ENCODE peak calls at places on chromosomes 7 and 10, in seven cellular contexts. One of them, this sample, is unnamed.

GRCh38 chr7:30225863-30226361 is 58.5 kb upstream of the ZNRF2 start:
- DNase-seq in IMR-90: peak; percentile 8
- DNase-seq in neuronal stem cell: no peak
- DNase-seq in mammary epithelial cell: peak; percentile 97
- DNase-seq in fibroblast of lung: peak; percentile 64
- DNase-seq in astrocyte: peak; percentile 82
- DNase-seq in endothelial cell of umbilical vein: peak; percentile 56
- DNase-seq in this sample: no peak

GRCh38 chr7:85090138-85090537 is 96.7 kb downstream of the SEMA3D start:
- DNase-seq in IMR-90: no peak
- DNase-seq in neuronal stem cell: no peak
- DNase-seq in mammary epithelial cell: no peak
- DNase-seq in fibroblast of lung: no peak
- DNase-seq in astrocyte: no peak
- DNase-seq in endothelial cell of umbilical vein: no peak
- DNase-seq in this sample: no peak

GRCh38 chr7:137890449-137890916 is 43.7 kb upstream of the DGKI start:
- DNase-seq in IMR-90: no peak
- DNase-seq in neuronal stem cell: no peak
- DNase-seq in mammary epithelial cell: no peak
- DNase-seq in fibroblast of lung: no peak
- DNase-seq in astrocyte: no peak
- DNase-seq in endothelial cell of umbilical vein: no peak
- DNase-seq in this sample: no peak

GRCh38 chr10:15585303-15585715 is 134.4 kb downstream of the ITGA8 start:
- DNase-seq in IMR-90: peak; percentile 19
- DNase-seq in neuronal stem cell: peak; percentile 74
- DNase-seq in mammary epithelial cell: peak; percentile 20
- DNase-seq in fibroblast of lung: peak; percentile 62
- DNase-seq in astrocyte: no peak
- DNase-seq in endothelial cell of umbilical vein: peak; percentile 80
- DNase-seq in this sample: peak; percentile 92

GRCh38 chr10:90845726-90846125 is 12.1 kb downstream of the HTR7 start:
- DNase-seq in IMR-90: no peak
- DNase-seq in neuronal stem cell: no peak
- DNase-seq in mammary epithelial cell: no peak
- DNase-seq in fibroblast of lung: no peak
- DNase-seq in astrocyte: no peak
- DNase-seq in endothelial cell of umbilical vein: no peak
- DNase-seq in this sample: no peak

GRCh38 chr7:44980393-44981034 is 1.7 kb upstream of the MYO1G start:
- DNase-seq in IMR-90: peak; percentile 83
- DNase-seq in neuronal stem cell: no peak
- DNase-seq in mammary epithelial cell: no peak
- DNase-seq in fibroblast of lung: peak; percentile 86
- DNase-seq in astrocyte: peak; percentile 77
- DNase-seq in endothelial cell of umbilical vein: no peak
- DNase-seq in this sample: peak; percentile 44

GRCh38 chr10:9038146-9038714 is 983.7 kb downstream of the GATA3 start:
- DNase-seq in IMR-90: no peak
- DNase-seq in neuronal stem cell: no peak
- DNase-seq in mammary epithelial cell: peak; percentile 37
- DNase-seq in fibroblast of lung: no peak
- DNase-seq in astrocyte: peak; percentile 1
- DNase-seq in endothelial cell of umbilical vein: no peak
- DNase-seq in this sample: no peak

GRCh38 chr10:25176421-25176968 is 1.7 kb downstream of the GPR158 start:
- DNase-seq in IMR-90: no peak
- DNase-seq in neuronal stem cell: no peak
- DNase-seq in mammary epithelial cell: no peak
- DNase-seq in fibroblast of lung: no peak
- DNase-seq in astrocyte: no peak
- DNase-seq in endothelial cell of umbilical vein: no peak
- DNase-seq in this sample: peak; percentile 82

GRCh38 chr7:141115949-141116348 is 42.1 kb downstream of the TMEM178B start:
- DNase-seq in IMR-90: no peak
- DNase-seq in neuronal stem cell: no peak
- DNase-seq in mammary epithelial cell: no peak
- DNase-seq in fibroblast of lung: no peak
- DNase-seq in astrocyte: no peak
- DNase-seq in endothelial cell of umbilical vein: no peak
- DNase-seq in this sample: no peak

GRCh38 chr10:34911661-34912205 is 96.6 kb upstream of the PARD3 start:
- DNase-seq in IMR-90: peak; percentile 29
- DNase-seq in neuronal stem cell: no peak
- DNase-seq in mammary epithelial cell: no peak
- DNase-seq in fibroblast of lung: no peak
- DNase-seq in astrocyte: no peak
- DNase-seq in endothelial cell of umbilical vein: no peak
- DNase-seq in this sample: no peak

GRCh38 chr7:116122972-116123595 is 87.3 kb upstream of the TES start:
- DNase-seq in IMR-90: peak; percentile 66
- DNase-seq in neuronal stem cell: no peak
- DNase-seq in mammary epithelial cell: peak; percentile 24
- DNase-seq in fibroblast of lung: peak; percentile 76
- DNase-seq in astrocyte: peak; percentile 30
- DNase-seq in endothelial cell of umbilical vein: peak; percentile 55
- DNase-seq in this sample: no peak

GRCh38 chr7:151138541-151138910 is 29.0 kb downstream of the GBX1 start:
- DNase-seq in IMR-90: no peak
- DNase-seq in neuronal stem cell: no peak
- DNase-seq in mammary epithelial cell: no peak
- DNase-seq in fibroblast of lung: no peak
- DNase-seq in astrocyte: no peak
- DNase-seq in endothelial cell of umbilical vein: no peak
- DNase-seq in this sample: peak; percentile 86

GRCh38 chr10:118504044-118504944 is 91.2 kb downstream of the PRLHR start:
- DNase-seq in IMR-90: peak; percentile 3
- DNase-seq in neuronal stem cell: no peak
- DNase-seq in mammary epithelial cell: peak; percentile 91
- DNase-seq in fibroblast of lung: peak; percentile 15
- DNase-seq in astrocyte: peak; percentile 71
- DNase-seq in endothelial cell of umbilical vein: no peak
- DNase-seq in this sample: no peak

GRCh38 chr7:67625257-67625713 is 628.7 kb downstream of the TYW1 start:
- DNase-seq in IMR-90: peak; percentile 11
- DNase-seq in neuronal stem cell: peak; percentile 87
- DNase-seq in mammary epithelial cell: no peak
- DNase-seq in fibroblast of lung: peak; percentile 61
- DNase-seq in astrocyte: peak; percentile 32
- DNase-seq in endothelial cell of umbilical vein: no peak
- DNase-seq in this sample: peak; percentile 96

GRCh38 chr7:74293577-74293908 is 4.3 kb downstream of the CLIP2 start:
- DNase-seq in IMR-90: no peak
- DNase-seq in neuronal stem cell: no peak
- DNase-seq in mammary epithelial cell: no peak
- DNase-seq in fibroblast of lung: no peak
- DNase-seq in astrocyte: no peak
- DNase-seq in endothelial cell of umbilical vein: no peak
- DNase-seq in this sample: no peak

GRCh38 chr10:6665847-6666246 is 85.8 kb upstream of the PRKCQ start:
- DNase-seq in IMR-90: no peak
- DNase-seq in neuronal stem cell: no peak
- DNase-seq in mammary epithelial cell: no peak
- DNase-seq in fibroblast of lung: no peak
- DNase-seq in astrocyte: no peak
- DNase-seq in endothelial cell of umbilical vein: no peak
- DNase-seq in this sample: no peak

GRCh38 chr7:77180990-77181595 is 18.5 kb downstream of the FGL2 start:
- DNase-seq in IMR-90: no peak
- DNase-seq in neuronal stem cell: no peak
- DNase-seq in mammary epithelial cell: no peak
- DNase-seq in fibroblast of lung: no peak
- DNase-seq in astrocyte: no peak
- DNase-seq in endothelial cell of umbilical vein: no peak
- DNase-seq in this sample: no peak

GRCh38 chr10:130282492-130283233 is 146.5 kb downstream of the GLRX3 start:
- DNase-seq in IMR-90: no peak
- DNase-seq in neuronal stem cell: no peak
- DNase-seq in mammary epithelial cell: no peak
- DNase-seq in fibroblast of lung: no peak
- DNase-seq in astrocyte: no peak
- DNase-seq in endothelial cell of umbilical vein: no peak
- DNase-seq in this sample: no peak

DNA sequence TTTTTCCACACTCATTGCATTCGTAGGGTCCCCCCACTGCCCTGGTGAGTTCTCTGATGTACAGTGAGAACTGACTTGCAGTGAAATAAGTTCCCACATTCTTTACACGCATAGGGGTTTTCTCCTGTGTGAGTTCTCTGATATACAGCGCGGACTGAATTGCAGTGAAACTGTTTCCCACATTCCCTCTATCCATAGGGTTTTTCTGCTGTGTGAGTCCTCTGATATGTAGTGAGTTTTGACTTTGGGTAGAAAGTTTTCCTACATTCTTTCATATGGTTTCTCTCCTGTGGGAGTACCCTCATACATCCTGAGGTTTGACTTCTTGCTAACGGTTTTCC is 147.0 kb downstream of the GLRX3 start:
- DNase-seq in IMR-90: no peak
- DNase-seq in neuronal stem cell: no peak
- DNase-seq in mammary epithelial cell: no peak
- DNase-seq in fibroblast of lung: no peak
- DNase-seq in astrocyte: no peak
- DNase-seq in endothelial cell of umbilical vein: no peak
- DNase-seq in this sample: no peak
- H3K9me3 ChIP-seq in IMR-90: peaks cover 47% of the 10 kb centered on the region
- H3K9me3 ChIP-seq in neuronal stem cell: peaks cover 44% of the 10 kb centered on the region
- H3K9me3 ChIP-seq in mammary epithelial cell: peaks cover 75% of the 10 kb centered on the region
- H3K9me3 ChIP-seq in fibroblast of lung: no peaks in the 10 kb centered on the region
- H3K9me3 ChIP-seq in astrocyte: peaks cover 39% of the 10 kb centered on the region
- H3K9me3 ChIP-seq in endothelial cell of umbilical vein: peaks cover 24% of the 10 kb centered on the region
- H3K9me3 ChIP-seq in this sample: peaks cover 87% of the 10 kb centered on the region

GRCh38 chr7:25968205-25968993 is 183.6 kb upstream of the NFE2L3 start:
- DNase-seq in IMR-90: no peak
- DNase-seq in neuronal stem cell: no peak
- DNase-seq in mammary epithelial cell: no peak
- DNase-seq in fibroblast of lung: no peak
- DNase-seq in astrocyte: no peak
- DNase-seq in endothelial cell of umbilical vein: no peak
- DNase-seq in this sample: no peak
- H3K9ac ChIP-seq in IMR-90: no peak overlapping the region
- H3K9ac ChIP-seq in neuronal stem cell: no peak overlapping the region
- H3K9ac ChIP-seq in mammary epithelial cell: no peak overlapping the region
- H3K9ac ChIP-seq in fibroblast of lung: no peak overlapping the region
- H3K9ac ChIP-seq in astrocyte: no peak overlapping the region
- H3K9ac ChIP-seq in endothelial cell of umbilical vein: no peak overlapping the region
- H3K9ac ChIP-seq in this sample: no peak overlapping the region

GRCh38 chr10:102916173-102916572 is 1.9 kb upstream of the CNNM2 start:
- DNase-seq in IMR-90: no peak
- DNase-seq in neuronal stem cell: no peak
- DNase-seq in mammary epithelial cell: no peak
- DNase-seq in fibroblast of lung: no peak
- DNase-seq in astrocyte: no peak
- DNase-seq in endothelial cell of umbilical vein: no peak
- DNase-seq in this sample: no peak
- H3K4me3 ChIP-seq in IMR-90: no peak overlapping the region
- H3K4me3 ChIP-seq in neuronal stem cell: no peak overlapping the region
- H3K4me3 ChIP-seq in mammary epithelial cell: no peak overlapping the region
- H3K4me3 ChIP-seq in fibroblast of lung: no peak overlapping the region
- H3K4me3 ChIP-seq in astrocyte: no peak overlapping the region
- H3K4me3 ChIP-seq in endothelial cell of umbilical vein: no peak overlapping the region
- H3K4me3 ChIP-seq in this sample: no peak overlapping the region

DNA sequence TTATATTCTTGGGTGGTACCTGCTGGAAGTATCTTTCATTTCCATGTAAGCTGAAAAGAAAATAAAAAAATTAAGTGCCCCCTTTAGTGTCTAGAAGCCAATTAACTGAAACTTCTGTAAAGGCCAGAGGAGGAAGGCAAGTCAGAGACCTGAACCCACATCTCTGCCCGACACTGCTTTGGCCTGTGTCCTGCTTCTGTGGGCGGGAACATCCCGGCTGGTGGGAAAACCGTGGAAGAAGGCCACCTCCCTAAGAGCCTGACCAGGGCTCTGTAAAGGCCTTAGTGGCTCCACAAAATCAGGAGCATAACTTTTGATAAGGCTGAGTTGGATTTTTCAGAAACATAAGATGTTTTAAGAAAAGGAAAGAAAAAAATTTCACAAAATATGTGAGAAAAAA is 9.4 kb downstream of the CPXM2 start:
- DNase-seq in IMR-90: no peak
- DNase-seq in neuronal stem cell: no peak
- DNase-seq in mammary epithelial cell: no peak
- DNase-seq in fibroblast of lung: no peak
- DNase-seq in astrocyte: no peak
- DNase-seq in endothelial cell of umbilical vein: no peak
- DNase-seq in this sample: no peak
- H3K9me3 ChIP-seq in IMR-90: peaks cover 33% of the 10 kb centered on the region
- H3K9me3 ChIP-seq in neuronal stem cell: no peaks in the 10 kb centered on the region
- H3K9me3 ChIP-seq in mammary epithelial cell: no peaks in the 10 kb centered on the region
- H3K9me3 ChIP-seq in fibroblast of lung: no peaks in the 10 kb centered on the region
- H3K9me3 ChIP-seq in astrocyte: no peaks in the 10 kb centered on the region
- H3K9me3 ChIP-seq in endothelial cell of umbilical vein: no peaks in the 10 kb centered on the region
- H3K9me3 ChIP-seq in this sample: peaks cover 6% of the 10 kb centered on the region

GRCh38 chr10:47401874-47402645 is 18.0 kb upstream of the ZNF488 start:
- DNase-seq in IMR-90: no peak
- DNase-seq in neuronal stem cell: no peak
- DNase-seq in mammary epithelial cell: no peak
- DNase-seq in fibroblast of lung: no peak
- DNase-seq in astrocyte: no peak
- DNase-seq in endothelial cell of umbilical vein: no peak
- DNase-seq in this sample: no peak

GRCh38 chr10:47402681-47403301 is 18.7 kb upstream of the ZNF488 start:
- DNase-seq in IMR-90: peak; percentile 88
- DNase-seq in neuronal stem cell: peak; percentile 39
- DNase-seq in mammary epithelial cell: peak; percentile 50
- DNase-seq in fibroblast of lung: peak; percentile 87
- DNase-seq in astrocyte: peak; percentile 89
- DNase-seq in endothelial cell of umbilical vein: peak; percentile 87
- DNase-seq in this sample: peak; percentile 93

GRCh38 chr10:47404446-47404845 is 20.4 kb upstream of the ZNF488 start:
- DNase-seq in IMR-90: no peak
- DNase-seq in neuronal stem cell: no peak
- DNase-seq in mammary epithelial cell: no peak
- DNase-seq in fibroblast of lung: no peak
- DNase-seq in astrocyte: no peak
- DNase-seq in endothelial cell of umbilical vein: no peak
- DNase-seq in this sample: peak; percentile 80

GRCh38 chr10:47404937-47405336 is 20.8 kb upstream of the ZNF488 start:
- DNase-seq in IMR-90: no peak
- DNase-seq in neuronal stem cell: no peak
- DNase-seq in mammary epithelial cell: no peak
- DNase-seq in fibroblast of lung: no peak
- DNase-seq in astrocyte: no peak
- DNase-seq in endothelial cell of umbilical vein: no peak
- DNase-seq in this sample: no peak

GRCh38 chr10:47403401-47404318 is 19.6 kb upstream of the ZNF488 start:
- DNase-seq in IMR-90: peak; percentile 18
- DNase-seq in neuronal stem cell: no peak
- DNase-seq in mammary epithelial cell: no peak
- DNase-seq in fibroblast of lung: peak; percentile 15
- DNase-seq in astrocyte: no peak
- DNase-seq in endothelial cell of umbilical vein: no peak
- DNase-seq in this sample: peak; percentile 66
- H3K9ac ChIP-seq in IMR-90: no peak overlapping the region
- H3K9ac ChIP-seq in neuronal stem cell: no peak overlapping the region
- H3K9ac ChIP-seq in mammary epithelial cell: no peak overlapping the region
- H3K9ac ChIP-seq in fibroblast of lung: no peak overlapping the region
- H3K9ac ChIP-seq in astrocyte: no peak overlapping the region
- H3K9ac ChIP-seq in endothelial cell of umbilical vein: no peak overlapping the region
- H3K9ac ChIP-seq in this sample: no peak overlapping the region

This sample was measured in endodermal cell.